ENCODE peak calls at places on chromosomes 3 and 15, in six cellular contexts. B, H, O, M, T and W are unnamed samples.
A peak's percentile ranks its signal among the peaks of the same experiment; 100 is the strongest.

GRCh38 chr3:156602424-156602823 is 47.5 kb upstream of the SSR3 start:
- DNase-seq in B (no peak), H (no peak), O (no peak), M (peak; percentile 30), T (no peak), W (no peak)

GRCh38 chr3:182971637-182972036 is 8.7 kb downstream of the DCUN1D1 start:
- DNase-seq in B (no peak), H (no peak), O (no peak), M (no peak), T (no peak), W (no peak)

GRCh38 chr3:140078940-140079339 is 144.0 kb downstream of the CLSTN2 start:
- DNase-seq in B (no peak), H (no peak), O (no peak), M (no peak), T (no peak), W (no peak)

GRCh38 chr3:24628523-24629258 is 134.0 kb upstream of the THRB start:
- DNase-seq in B (no peak), H (no peak), O (no peak), M (no peak), T (no peak), W (no peak)

GRCh38 chr15:64045774-64046346 is 425 bp downstream of the DAPK2 start:
- DNase-seq in B (no peak), H (no peak), O (no peak), M (no peak), T (peak; percentile 67), W (peak; percentile 89)

GRCh38 chr15:74251187-74251811 is 15.2 kb downstream of the CCDC33 start:
- DNase-seq in B (no peak), H (no peak), O (no peak), M (no peak), T (no peak), W (peak; percentile 54)

GRCh38 chr3:57689367-57690053 is 3.4 kb downstream of the DENND6A start:
- DNase-seq in B (peak; percentile 11), H (no peak), O (no peak), M (no peak), T (no peak), W (no peak)

GRCh38 chr3:150436161-150436560 is 28.1 kb downstream of the TSC22D2 start:
- DNase-seq in B (no peak), H (no peak), O (no peak), M (no peak), T (no peak), W (no peak)

GRCh38 chr3:169607909-169608308 is 55.6 kb downstream of the MECOM start:
- DNase-seq in B (no peak), H (no peak), O (no peak), M (no peak), T (no peak), W (no peak)

GRCh38 chr3:190382082-190382481 is 5.9 kb upstream of the CLDN16 start:
- DNase-seq in B (no peak), H (no peak), O (no peak), M (no peak), T (no peak), W (no peak)

GRCh38 chr15:60923925-60924324 is 305.2 kb downstream of the RORA start:
- DNase-seq in B (no peak), H (no peak), O (no peak), M (no peak), T (no peak), W (no peak)

GRCh38 chr15:48426047-48426446 is 94.8 kb downstream of the DUT start:
- DNase-seq in B (no peak), H (no peak), O (no peak), M (no peak), T (no peak), W (no peak)

GRCh38 chr15:89068325-89068784 is 19.9 kb upstream of the ABHD2 start:
- DNase-seq in B (no peak), H (no peak), O (no peak), M (peak; percentile 69), T (no peak), W (no peak)

GRCh38 chr15:33309602-33310276 is 1.0 kb upstream of the RYR3 start:
- DNase-seq in B (no peak), H (no peak), O (no peak), M (no peak), T (peak; percentile 49), W (peak; percentile 28)

GRCh38 chr15:80310776-80311175 is 58.8 kb upstream of the CTXND1 start:
- DNase-seq in B (no peak), H (no peak), O (no peak), M (no peak), T (no peak), W (no peak)

GRCh38 chr3:14463330-14464216 is 61.2 kb downstream of the SLC6A6 start:
- DNase-seq in B (no peak), H (no peak), O (no peak), M (no peak), T (no peak), W (no peak)

GRCh38 chr15:48020166-48020565 is 100.6 kb upstream of the SLC24A5 start:
- DNase-seq in B (no peak), H (no peak), O (no peak), M (peak; percentile 16), T (no peak), W (no peak)

GRCh38 chr15:29139072-29139471 is 130.6 kb downstream of the NSMCE3 start:
- DNase-seq in B (no peak), H (no peak), O (no peak), M (no peak), T (no peak), W (no peak)

GRCh38 chr3:72043212-72044133 is 258.5 kb upstream of the PROK2 start:
- DNase-seq in B (no peak), H (no peak), O (no peak), M (peak; percentile 15), T (no peak), W (no peak)

GRCh38 chr3:112773864-112774263 is 72.8 kb downstream of the CD200R1L start:
- DNase-seq in B (no peak), H (no peak), O (no peak), M (peak; percentile 40), T (no peak), W (no peak)

GRCh38 chr3:112775011-112775742 is 71.5 kb downstream of the CD200R1L start:
- DNase-seq in B (no peak), H (no peak), O (no peak), M (no peak), T (no peak), W (no peak)

GRCh38 chr3:112776836-112777235 is 69.8 kb downstream of the CD200R1L start:
- DNase-seq in B (no peak), H (no peak), O (no peak), M (no peak), T (no peak), W (no peak)

GRCh38 chr3:112776000-112776399 is 70.7 kb downstream of the CD200R1L start:
- DNase-seq in B (no peak), H (no peak), O (no peak), M (no peak), T (no peak), W (no peak)

GRCh38 chr3:112774293-112774926 is 72.3 kb downstream of the CD200R1L start:
- DNase-seq in B (no peak), H (no peak), O (no peak), M (no peak), T (no peak), W (no peak)
- H3K4me2 ChIP-seq in B (no peak overlapping the region), H (peak overlapping the region; percentile 33), O (no peak overlapping the region), M (peak overlapping the region; percentile 30), T (no peak overlapping the region), W (no peak overlapping the region)

GRCh38 chr15:77634266-77634962 is 1.7 kb upstream of the LINGO1 start:
- DNase-seq in B (peak; percentile 77), H (peak; percentile 26), O (peak; percentile 46), M (no peak), T (peak; percentile 93), W (peak; percentile 82)
- TF ChIP-seq SIN3A in B (no peak), H (no peak), O (no peak), M (no peak), T (no peak), W (no peak)

GRCh38 chr3:107578091-107578490 is 55.3 kb downstream of the BBX start:
- DNase-seq in B (no peak), H (no peak), O (no peak), M (no peak), T (no peak), W (no peak)

GRCh38 chr3:107579372-107579771 is 56.6 kb downstream of the BBX start:
- DNase-seq in B (no peak), H (no peak), O (no peak), M (no peak), T (no peak), W (no peak)

GRCh38 chr3:107578523-107578922 is 55.8 kb downstream of the BBX start:
- DNase-seq in B (no peak), H (no peak), O (no peak), M (no peak), T (no peak), W (no peak)

DNA sequence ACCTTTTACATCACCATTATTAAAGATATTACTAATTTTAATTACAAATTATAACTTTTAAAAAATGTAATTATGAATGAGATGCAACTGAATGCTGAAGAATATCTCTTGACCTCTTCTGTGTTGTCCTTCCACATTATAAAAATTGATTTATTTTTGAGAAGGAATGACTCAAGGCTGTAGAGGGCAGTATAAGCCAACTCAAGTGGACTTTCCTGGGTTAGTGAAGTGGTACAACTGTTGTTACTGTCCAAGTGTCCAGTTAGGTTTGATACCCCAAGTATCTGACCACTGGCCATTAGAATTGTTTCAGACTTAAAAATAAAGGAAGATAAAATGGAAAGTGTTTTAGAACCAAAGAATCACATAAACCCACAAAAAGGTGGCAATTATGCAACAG is 51.9 kb downstream of the BBX start:
- DNase-seq in B (peak; percentile 8), H (peak; percentile 2), O (peak; percentile 48), M (no peak), T (no peak), W (peak; percentile 35)
- TF ChIP-seq RAD21 in B (peak; percentile 36), H (peak; percentile 60), O (no peak), M (peak; percentile 85), T (peak; percentile 78), W (peak; percentile 85)

DNA sequence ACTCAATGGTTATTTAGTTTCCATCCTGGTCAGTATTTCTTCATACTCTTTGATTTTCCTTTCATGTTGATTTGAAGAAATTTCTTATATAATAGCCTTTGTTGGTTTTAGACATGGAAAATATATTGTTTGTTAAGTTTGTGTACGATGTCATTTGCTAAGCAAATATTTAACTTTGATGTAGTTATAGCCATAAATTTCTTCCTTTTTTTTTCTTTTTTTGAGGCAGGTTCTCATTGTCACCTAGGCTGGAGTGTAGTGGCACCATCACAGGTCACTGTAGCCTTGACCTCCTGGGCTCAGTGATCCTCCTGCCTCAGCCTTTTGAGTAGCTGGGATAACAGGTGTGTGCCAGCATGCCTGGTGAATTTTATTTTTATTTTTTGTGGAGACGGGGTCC is 51.4 kb downstream of the NMD3 start:
- DNase-seq in B (no peak), H (no peak), O (peak; percentile 20), M (no peak), T (no peak), W (no peak)
- H3K4me2 ChIP-seq in B (no peak overlapping the region), H (no peak overlapping the region), O (no peak overlapping the region), M (no peak overlapping the region), T (no peak overlapping the region), W (no peak overlapping the region)